ENCODE peak calls at places on chromosomes 3 and 15, in four cellular contexts. One of them, this sample, is unnamed.

GRCh38 chr15:98966036-98966787 is 41.4 kb downstream of the PGPEP1L start:
- ATAC-seq in pancreas: no peak
- ATAC-seq in effector memory CD8-positive, alpha-beta T cell: no peak
- ATAC-seq in HepG2: peak; percentile 41
- ATAC-seq in this sample: peak; percentile 72

GRCh38 chr15:33293619-33294309 is 17.0 kb upstream of the RYR3 start:
- ATAC-seq in pancreas: peak; percentile 38
- ATAC-seq in effector memory CD8-positive, alpha-beta T cell: no peak
- ATAC-seq in HepG2: no peak
- ATAC-seq in this sample: peak; percentile 22

GRCh38 chr3:104825116-104825515 is 541.6 kb upstream of the ALCAM start:
- ATAC-seq in pancreas: no peak
- ATAC-seq in effector memory CD8-positive, alpha-beta T cell: no peak
- ATAC-seq in HepG2: no peak
- ATAC-seq in this sample: no peak

GRCh38 chr3:126816956-126817777 is 113.1 kb downstream of the CHCHD6 start:
- ATAC-seq in pancreas: no peak
- ATAC-seq in effector memory CD8-positive, alpha-beta T cell: no peak
- ATAC-seq in HepG2: peak; percentile 97
- ATAC-seq in this sample: peak; percentile 43

GRCh38 chr15:40157748-40158447 is 3.0 kb upstream of the BUB1B start:
- ATAC-seq in pancreas: no peak
- ATAC-seq in effector memory CD8-positive, alpha-beta T cell: no peak
- ATAC-seq in HepG2: no peak
- ATAC-seq in this sample: no peak

GRCh38 chr3:53818221-53819162 is 27.7 kb downstream of the CHDH start:
- ATAC-seq in pancreas: no peak
- ATAC-seq in effector memory CD8-positive, alpha-beta T cell: no peak
- ATAC-seq in HepG2: peak; percentile 81
- ATAC-seq in this sample: no peak

GRCh38 chr3:81765425-81765824 is 4.0 kb upstream of the GBE1 start:
- ATAC-seq in pancreas: no peak
- ATAC-seq in effector memory CD8-positive, alpha-beta T cell: no peak
- ATAC-seq in HepG2: no peak
- ATAC-seq in this sample: no peak

GRCh38 chr3:9141903-9142302 is 107.5 kb downstream of the SRGAP3 start:
- ATAC-seq in pancreas: peak; percentile 35
- ATAC-seq in effector memory CD8-positive, alpha-beta T cell: no peak
- ATAC-seq in HepG2: no peak
- ATAC-seq in this sample: no peak

GRCh38 chr3:109702252-109702651 is 364.9 kb upstream of the DPPA4 start:
- ATAC-seq in pancreas: no peak
- ATAC-seq in effector memory CD8-positive, alpha-beta T cell: peak; percentile 53
- ATAC-seq in HepG2: no peak
- ATAC-seq in this sample: peak; percentile 77

GRCh38 chr3:63661242-63661641 is 8.8 kb downstream of the SNTN start:
- ATAC-seq in pancreas: no peak
- ATAC-seq in effector memory CD8-positive, alpha-beta T cell: no peak
- ATAC-seq in HepG2: no peak
- ATAC-seq in this sample: peak; percentile 49

GRCh38 chr3:107523361-107524213 is 825 bp downstream of the BBX start:
- ATAC-seq in pancreas: peak; percentile 64
- ATAC-seq in effector memory CD8-positive, alpha-beta T cell: peak; percentile 47
- ATAC-seq in HepG2: peak; percentile 74
- ATAC-seq in this sample: peak; percentile 61

GRCh38 chr15:25710184-25710583 is 152.9 kb downstream of the ATP10A start:
- ATAC-seq in pancreas: no peak
- ATAC-seq in effector memory CD8-positive, alpha-beta T cell: peak; percentile 47
- ATAC-seq in HepG2: peak; percentile 97
- ATAC-seq in this sample: no peak

GRCh38 chr3:128316456-128316855 is 150.2 kb downstream of the DNAJB8 start:
- ATAC-seq in pancreas: no peak
- ATAC-seq in effector memory CD8-positive, alpha-beta T cell: peak; percentile 93
- ATAC-seq in HepG2: no peak
- ATAC-seq in this sample: no peak

GRCh38 chr3:50157821-50158556 is 2.9 kb downstream of the SEMA3F start:
- ATAC-seq in pancreas: no peak
- ATAC-seq in effector memory CD8-positive, alpha-beta T cell: no peak
- ATAC-seq in HepG2: no peak
- ATAC-seq in this sample: no peak

GRCh38 chr15:92020765-92021164 is 167.3 kb downstream of the SLCO3A1 start:
- ATAC-seq in pancreas: no peak
- ATAC-seq in effector memory CD8-positive, alpha-beta T cell: no peak
- ATAC-seq in HepG2: no peak
- ATAC-seq in this sample: no peak

GRCh38 chr3:5618170-5618569 is 430.7 kb downstream of the EDEM1 start:
- ATAC-seq in pancreas: no peak
- ATAC-seq in effector memory CD8-positive, alpha-beta T cell: no peak
- ATAC-seq in HepG2: no peak
- ATAC-seq in this sample: no peak

GRCh38 chr3:152910211-152910610 is 75.3 kb downstream of the P2RY1 start:
- ATAC-seq in pancreas: no peak
- ATAC-seq in effector memory CD8-positive, alpha-beta T cell: no peak
- ATAC-seq in HepG2: no peak
- ATAC-seq in this sample: peak; percentile 42

GRCh38 chr3:39362177-39362576 is 21.0 kb upstream of the SLC25A38 start:
- ATAC-seq in pancreas: no peak
- ATAC-seq in effector memory CD8-positive, alpha-beta T cell: no peak
- ATAC-seq in HepG2: peak; percentile 73
- ATAC-seq in this sample: no peak

GRCh38 chr3:52204337-52205073 is 6.5 kb downstream of the ALAS1 start:
- ATAC-seq in pancreas: peak; percentile 66
- ATAC-seq in effector memory CD8-positive, alpha-beta T cell: no peak
- ATAC-seq in HepG2: no peak
- ATAC-seq in this sample: no peak

GRCh38 chr3:38964646-38965045 is 87.1 kb downstream of the SCN11A start:
- ATAC-seq in pancreas: no peak
- ATAC-seq in effector memory CD8-positive, alpha-beta T cell: no peak
- ATAC-seq in HepG2: no peak
- ATAC-seq in this sample: no peak

GRCh38 chr3:151265866-151266265 is 12.5 kb downstream of the P2RY14 start:
- ATAC-seq in pancreas: no peak
- ATAC-seq in effector memory CD8-positive, alpha-beta T cell: peak; percentile 40
- ATAC-seq in HepG2: no peak
- ATAC-seq in this sample: no peak

GRCh38 chr3:37127340-37127739 is 47.0 kb downstream of the LRRFIP2 start:
- ATAC-seq in pancreas: no peak
- ATAC-seq in effector memory CD8-positive, alpha-beta T cell: no peak
- ATAC-seq in HepG2: peak; percentile 100
- ATAC-seq in this sample: no peak

GRCh38 chr3:152621006-152621868 is 213.7 kb upstream of the P2RY1 start:
- ATAC-seq in pancreas: peak; percentile 48
- ATAC-seq in effector memory CD8-positive, alpha-beta T cell: no peak
- ATAC-seq in HepG2: no peak
- ATAC-seq in this sample: no peak

GRCh38 chr3:61730058-61730457 is 168.7 kb downstream of the PTPRG start:
- ATAC-seq in pancreas: no peak
- ATAC-seq in effector memory CD8-positive, alpha-beta T cell: no peak
- ATAC-seq in HepG2: peak; percentile 32
- ATAC-seq in this sample: no peak

GRCh38 chr15:57504599-57504940 is 87.1 kb upstream of the MYZAP start:
- ATAC-seq in pancreas: peak; percentile 4
- ATAC-seq in effector memory CD8-positive, alpha-beta T cell: no peak
- ATAC-seq in HepG2: no peak
- ATAC-seq in this sample: no peak

GRCh38 chr3:30614943-30615342 is 8.5 kb downstream of the TGFBR2 start:
- ATAC-seq in pancreas: peak; percentile 30
- ATAC-seq in effector memory CD8-positive, alpha-beta T cell: no peak
- ATAC-seq in HepG2: no peak
- ATAC-seq in this sample: no peak

GRCh38 chr3:170350515-170351413 is 6.8 kb upstream of the SKIL start:
- ATAC-seq in pancreas: no peak
- ATAC-seq in effector memory CD8-positive, alpha-beta T cell: no peak
- ATAC-seq in HepG2: peak; percentile 74
- ATAC-seq in this sample: no peak

GRCh38 chr3:45748068-45748467 is 48.3 kb downstream of the SLC6A20 start:
- ATAC-seq in pancreas: no peak
- ATAC-seq in effector memory CD8-positive, alpha-beta T cell: no peak
- ATAC-seq in HepG2: no peak
- ATAC-seq in this sample: no peak

GRCh38 chr3:187725653-187726370 is 19.5 kb downstream of the BCL6 start:
- ATAC-seq in pancreas: no peak
- ATAC-seq in effector memory CD8-positive, alpha-beta T cell: no peak
- ATAC-seq in HepG2: no peak
- ATAC-seq in this sample: peak; percentile 44

GRCh38 chr15:77983708-77984445 is 93.6 kb downstream of the TBC1D2B start:
- ATAC-seq in pancreas: no peak
- ATAC-seq in effector memory CD8-positive, alpha-beta T cell: no peak
- ATAC-seq in HepG2: peak; percentile 18
- ATAC-seq in this sample: no peak

GRCh38 chr3:42831321-42831713 is 22.1 kb downstream of the ACKR2 start:
- ATAC-seq in pancreas: peak; percentile 83
- ATAC-seq in effector memory CD8-positive, alpha-beta T cell: peak; percentile 88
- ATAC-seq in HepG2: peak; percentile 5
- ATAC-seq in this sample: peak; percentile 92

GRCh38 chr3:27675287-27675686 is 46.8 kb downstream of the EOMES start:
- ATAC-seq in pancreas: no peak
- ATAC-seq in effector memory CD8-positive, alpha-beta T cell: no peak
- ATAC-seq in HepG2: no peak
- ATAC-seq in this sample: no peak

GRCh38 chr15:72060687-72061250 is 57.2 kb downstream of the MYO9A start:
- ATAC-seq in pancreas: no peak
- ATAC-seq in effector memory CD8-positive, alpha-beta T cell: no peak
- ATAC-seq in HepG2: no peak
- ATAC-seq in this sample: no peak

GRCh38 chr3:111324645-111325044 is 217.4 kb upstream of the CD96 start:
- ATAC-seq in pancreas: no peak
- ATAC-seq in effector memory CD8-positive, alpha-beta T cell: peak; percentile 77
- ATAC-seq in HepG2: no peak
- ATAC-seq in this sample: no peak

GRCh38 chr3:18411541-18411940 is 13.6 kb downstream of the SATB1 start:
- ATAC-seq in pancreas: no peak
- ATAC-seq in effector memory CD8-positive, alpha-beta T cell: peak; percentile 89
- ATAC-seq in HepG2: no peak
- ATAC-seq in this sample: no peak

GRCh38 chr3:170622369-170623159 is 36.7 kb upstream of the SLC7A14 start:
- ATAC-seq in pancreas: no peak
- ATAC-seq in effector memory CD8-positive, alpha-beta T cell: no peak
- ATAC-seq in HepG2: no peak
- ATAC-seq in this sample: peak; percentile 97

GRCh38 chr3:120604784-120605183 is 8.6 kb downstream of the NDUFB4 start:
- ATAC-seq in pancreas: no peak
- ATAC-seq in effector memory CD8-positive, alpha-beta T cell: no peak
- ATAC-seq in HepG2: peak; percentile 77
- ATAC-seq in this sample: peak; percentile 69

GRCh38 chr3:188171682-188172467 is 17.9 kb downstream of the LPP start:
- ATAC-seq in pancreas: no peak
- ATAC-seq in effector memory CD8-positive, alpha-beta T cell: no peak
- ATAC-seq in HepG2: no peak
- ATAC-seq in this sample: no peak

GRCh38 chr3:135944831-135945230 is 20.7 kb upstream of the PPP2R3A start:
- ATAC-seq in pancreas: no peak
- ATAC-seq in effector memory CD8-positive, alpha-beta T cell: no peak
- ATAC-seq in HepG2: no peak
- ATAC-seq in this sample: no peak

GRCh38 chr3:18679226-18679625 is 254.1 kb upstream of the SATB1 start:
- ATAC-seq in pancreas: no peak
- ATAC-seq in effector memory CD8-positive, alpha-beta T cell: peak; percentile 94
- ATAC-seq in HepG2: no peak
- ATAC-seq in this sample: no peak